ENCODE peak calls at places on chromosomes 3 and 15, in six cellular contexts. N, H, Q, L, S and C are unnamed samples.
A peak's percentile ranks its signal among the peaks of the same experiment; 100 is the strongest.

GRCh38 chr15:78661001-78661400 is 20.0 kb upstream of the CHRNB4 start:
- DNase-seq in N (no peak), H (no peak), Q (no peak), L (no peak), S (no peak), C (no peak)

GRCh38 chr15:78034495-78035191 is 42.9 kb downstream of the TBC1D2B start:
- DNase-seq in N (no peak), H (no peak), Q (peak; percentile 57), L (no peak), S (peak; percentile 31), C (peak; percentile 51)

GRCh38 chr3:15758297-15758696 is 39.5 kb downstream of the ANKRD28 start:
- DNase-seq in N (no peak), H (no peak), Q (no peak), L (no peak), S (no peak), C (no peak)

GRCh38 chr15:65595960-65596359 is 15.0 kb downstream of the INTS14 start:
- DNase-seq in N (no peak), H (peak; percentile 45), Q (no peak), L (no peak), S (no peak), C (no peak)

GRCh38 chr3:184347321-184348056 is 10.1 kb downstream of the FAM131A start:
- DNase-seq in N (no peak), H (no peak), Q (no peak), L (no peak), S (peak; percentile 55), C (no peak)

GRCh38 chr3:101217458-101217849 is 102.9 kb downstream of the IMPG2 start:
- DNase-seq in N (no peak), H (no peak), Q (no peak), L (no peak), S (no peak), C (no peak)

GRCh38 chr3:58332575-58333179 is at the start of gene PXK:
- DNase-seq in N (peak; percentile 83), H (peak; percentile 80), Q (peak; percentile 88), L (no peak), S (peak; percentile 83), C (peak; percentile 92)

GRCh38 chr15:60373327-60373726 is 24.5 kb downstream of the ANXA2 start:
- DNase-seq in N (no peak), H (no peak), Q (no peak), L (no peak), S (no peak), C (no peak)

GRCh38 chr3:13279532-13279910 is 140.6 kb downstream of the NUP210 start:
- DNase-seq in N (no peak), H (no peak), Q (no peak), L (no peak), S (no peak), C (no peak)

GRCh38 chr15:66454143-66454542 is 43.4 kb downstream of the SNAPC5 start:
- DNase-seq in N (no peak), H (no peak), Q (no peak), L (no peak), S (peak; percentile 57), C (no peak)

GRCh38 chr15:51629612-51630011 is 7.0 kb upstream of the DMXL2 start:
- DNase-seq in N (peak; percentile 16), H (no peak), Q (no peak), L (no peak), S (peak; percentile 24), C (no peak)

GRCh38 chr3:133292251-133292650 is 107.6 kb upstream of the BFSP2 start:
- DNase-seq in N (no peak), H (no peak), Q (no peak), L (no peak), S (no peak), C (no peak)

GRCh38 chr3:107498646-107499045 is 24.1 kb upstream of the BBX start:
- DNase-seq in N (no peak), H (no peak), Q (no peak), L (no peak), S (no peak), C (no peak)

GRCh38 chr3:158148218-158148617 is 38.3 kb downstream of the RSRC1 start:
- DNase-seq in N (no peak), H (no peak), Q (no peak), L (no peak), S (no peak), C (no peak)

GRCh38 chr15:81372571-81372970 is 1.4 kb downstream of the TMC3 start:
- DNase-seq in N (no peak), H (no peak), Q (no peak), L (no peak), S (no peak), C (no peak)

GRCh38 chr3:186519021-186519658 is 25.0 kb downstream of the CRYGS start:
- DNase-seq in N (no peak), H (peak; percentile 48), Q (peak; percentile 13), L (no peak), S (no peak), C (no peak)

GRCh38 chr15:79031821-79032220 is 58.8 kb downstream of the RASGRF1 start:
- DNase-seq in N (no peak), H (no peak), Q (no peak), L (no peak), S (no peak), C (no peak)

GRCh38 chr15:101505610-101506337 is 16.3 kb upstream of the PCSK6 start:
- DNase-seq in N (no peak), H (no peak), Q (no peak), L (no peak), S (no peak), C (no peak)

GRCh38 chr15:84582583-84583157 is 18.1 kb upstream of the ZSCAN2 start:
- DNase-seq in N (no peak), H (no peak), Q (no peak), L (no peak), S (no peak), C (no peak)

GRCh38 chr3:133413166-133414020 is 13.5 kb downstream of the BFSP2 start:
- DNase-seq in N (no peak), H (no peak), Q (no peak), L (no peak), S (peak; percentile 18), C (no peak)

GRCh38 chr3:80190051-80190450 is 422.3 kb upstream of the ROBO1 start:
- DNase-seq in N (peak; percentile 27), H (no peak), Q (no peak), L (peak; percentile 5), S (peak; percentile 90), C (no peak)

GRCh38 chr3:86930831-86931230 is 60.1 kb downstream of the VGLL3 start:
- DNase-seq in N (no peak), H (no peak), Q (no peak), L (no peak), S (peak; percentile 51), C (no peak)

GRCh38 chr15:68492855-68493254 is 60.9 kb upstream of the ITGA11 start:
- DNase-seq in N (no peak), H (no peak), Q (no peak), L (no peak), S (no peak), C (no peak)

GRCh38 chr3:113531826-113532697 is at the start of gene SIDT1:
- DNase-seq in N (peak; percentile 25), H (peak; percentile 69), Q (peak; percentile 73), L (no peak), S (peak; percentile 20), C (peak; percentile 84)

GRCh38 chr3:44903751-44904150 is 29.3 kb downstream of the TGM4 start:
- DNase-seq in N (no peak), H (no peak), Q (no peak), L (no peak), S (no peak), C (no peak)